ENCODE peak calls at places on chromosomes 5 and 9, in five cellular contexts. Y is fibroblast of pulmonary artery, W is upper lobe of right lung, Q is fibroblast of the aortic adventitia, R is NB4. O is an unnamed sample.

GRCh38 chr9:72917892-72918509 is 34.9 kb downstream of the ALDH1A1 start:
- DNase-seq in Y (no peak), W (no peak), Q (no peak), R (no peak), O (no peak)

GRCh38 chr5:34957857-34958690 is 28.7 kb downstream of the DNAJC21 start:
- DNase-seq in Y (peak), W (no peak), Q (peak), R (peak), O (peak)

GRCh38 chr9:25700430-25700829 is 22.2 kb upstream of the TUSC1 start:
- DNase-seq in Y (peak), W (no peak), Q (no peak), R (no peak), O (no peak)

GRCh38 chr9:12723409-12724028 is 30.3 kb downstream of the TYRP1 start:
- DNase-seq in Y (peak), W (no peak), Q (peak), R (peak), O (peak)

GRCh38 chr5:160508780-160509361 is 87.2 kb downstream of the PTTG1 start:
- DNase-seq in Y (peak), W (no peak), Q (peak), R (peak), O (peak)

GRCh38 chr9:114316605-114317230 is 6.2 kb upstream of the ORM1 start:
- DNase-seq in Y (no peak), W (peak), Q (no peak), R (no peak), O (no peak)

GRCh38 chr5:150774145-150774544 is 4.4 kb upstream of the SMIM3 start:
- DNase-seq in Y (peak), W (no peak), Q (peak), R (peak), O (no peak)

GRCh38 chr9:72304538-72304937 is 60.5 kb downstream of the ZFAND5 start:
- DNase-seq in Y (no peak), W (no peak), Q (no peak), R (no peak), O (no peak)

GRCh38 chr5:173581408-173582197 is 34.8 kb downstream of the BOD1 start:
- DNase-seq in Y (peak), W (no peak), Q (peak), R (peak), O (peak)

GRCh38 chr5:57889558-57889957 is 406.9 kb upstream of the ACTBL2 start:
- DNase-seq in Y (peak), W (no peak), Q (peak), R (peak), O (peak)

GRCh38 chr5:40904205-40904993 is 4.9 kb upstream of the C7 start:
- DNase-seq in Y (peak), W (no peak), Q (peak), R (peak), O (peak)

GRCh38 chr5:66744040-66744439 is 147.8 kb downstream of the MAST4 start:
- DNase-seq in Y (peak), W (no peak), Q (peak), R (peak), O (no peak)

GRCh38 chr5:166624573-166624972 is 1666.9 kb upstream of the WWC1 start:
- DNase-seq in Y (peak), W (no peak), Q (no peak), R (no peak), O (no peak)

GRCh38 chr9:92188969-92189781 is 74.0 kb upstream of the SPTLC1 start:
- DNase-seq in Y (no peak), W (no peak), Q (no peak), R (no peak), O (no peak)

GRCh38 chr5:73116506-73116905 is 3.9 kb upstream of the TMEM171 start:
- DNase-seq in Y (no peak), W (no peak), Q (no peak), R (no peak), O (no peak)

GRCh38 chr9:91163441-91163772 is 198.3 kb downstream of the AUH start:
- DNase-seq in Y (no peak), W (no peak), Q (no peak), R (no peak), O (no peak)

GRCh38 chr9:121085661-121086060 is 10.9 kb downstream of the CNTRL start:
- DNase-seq in Y (no peak), W (no peak), Q (peak), R (no peak), O (no peak)

GRCh38 chr5:90967443-90967842 is 408.8 kb downstream of the ADGRV1 start:
- DNase-seq in Y (peak), W (no peak), Q (no peak), R (no peak), O (no peak)

GRCh38 chr5:41284938-41285337 is 71.6 kb upstream of the C6 start:
- DNase-seq in Y (no peak), W (no peak), Q (no peak), R (no peak), O (no peak)

GRCh38 chr5:159788835-159789331 is 127.4 kb upstream of the ADRA1B start:
- DNase-seq in Y (no peak), W (no peak), Q (no peak), R (no peak), O (no peak)

GRCh38 chr9:113649054-113649453 is 185.5 kb downstream of the RGS3 start:
- DNase-seq in Y (peak), W (peak), Q (no peak), R (no peak), O (no peak)

GRCh38 chr9:35051069-35051967 is 21.1 kb downstream of the VCP start:
- DNase-seq in Y (peak), W (no peak), Q (peak), R (peak), O (peak)

GRCh38 chr5:156383510-156383909 is 56.5 kb downstream of the SGCD start:
- DNase-seq in Y (peak), W (no peak), Q (peak), R (no peak), O (no peak)

GRCh38 chr9:123344273-123345096 is 11.5 kb upstream of the CRB2 start:
- DNase-seq in Y (no peak), W (no peak), Q (no peak), R (peak), O (no peak)

GRCh38 chr9:134325813-134326753 is at the start of gene RXRA:
- DNase-seq in Y (peak), W (peak), Q (peak), R (peak), O (peak)

GRCh38 chr5:142922223-142922952 is 152.2 kb downstream of the ARHGAP26 start:
- DNase-seq in Y (peak), W (no peak), Q (peak), R (peak), O (peak)

GRCh38 chr9:76180541-76180940 is 213.7 kb downstream of the RFK start:
- DNase-seq in Y (peak), W (no peak), Q (peak), R (no peak), O (no peak)

GRCh38 chr5:19044931-19045695 is 942.9 kb downstream of the CDH18 start:
- DNase-seq in Y (no peak), W (no peak), Q (no peak), R (no peak), O (no peak)

GRCh38 chr5:149849990-149850910 is 94.3 kb downstream of the PDE6A start:
- DNase-seq in Y (no peak), W (no peak), Q (no peak), R (no peak), O (no peak)

GRCh38 chr9:87554976-87555375 is 57.3 kb downstream of the DAPK1 start:
- DNase-seq in Y (no peak), W (no peak), Q (no peak), R (peak), O (no peak)

GRCh38 chr9:129547063-129547462 is 73.8 kb downstream of the C9orf50 start:
- DNase-seq in Y (no peak), W (no peak), Q (no peak), R (no peak), O (no peak)

GRCh38 chr5:108726446-108727091 is 21.1 kb upstream of the FER start:
- DNase-seq in Y (no peak), W (no peak), Q (no peak), R (peak), O (no peak)

GRCh38 chr5:65102826-65103673 is 334.3 kb downstream of the CWC27 start:
- DNase-seq in Y (peak), W (peak), Q (peak), R (peak), O (peak)

GRCh38 chr5:16713386-16713928 is 96.7 kb upstream of the RETREG1 start:
- DNase-seq in Y (peak), W (no peak), Q (peak), R (no peak), O (no peak)

GRCh38 chr5:32760091-32760509 is 49.0 kb downstream of the NPR3 start:
- DNase-seq in Y (peak), W (no peak), Q (peak), R (peak), O (peak)
- H3K4me3 ChIP-seq in Y (no peak), W (no peak), Q (peak), R (no peak), O (peak)

GRCh38 chr9:18195223-18195622 is 278.7 kb upstream of the ADAMTSL1 start:
- DNase-seq in Y (no peak), W (no peak), Q (no peak), R (no peak), O (no peak)

GRCh38 chr9:18189876-18190670 is 283.9 kb upstream of the ADAMTSL1 start:
- DNase-seq in Y (no peak), W (no peak), Q (no peak), R (no peak), O (no peak)

GRCh38 chr9:18190671-18191374 is 283.1 kb upstream of the ADAMTSL1 start:
- DNase-seq in Y (no peak), W (no peak), Q (no peak), R (peak), O (no peak)

DNA sequence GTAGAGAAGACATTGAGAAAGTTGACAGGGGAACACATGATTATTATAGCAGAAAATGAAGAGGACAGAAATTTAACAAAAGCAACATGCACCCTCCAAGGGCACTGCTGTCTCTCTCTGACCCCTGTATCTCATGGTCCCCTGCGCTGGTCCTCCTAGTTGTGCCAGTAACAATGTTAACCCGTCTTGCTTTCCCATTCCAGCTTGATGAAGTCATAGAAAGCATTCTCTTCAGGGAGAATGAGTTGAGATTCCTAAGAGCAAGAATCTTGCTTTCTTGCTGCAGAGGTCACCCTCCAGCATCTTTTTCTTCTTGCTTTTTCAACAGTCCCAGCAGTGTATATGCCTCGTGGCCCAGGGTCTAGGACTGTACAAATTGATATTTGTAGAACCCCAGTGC is 279.6 kb upstream of the ADAMTSL1 start:
- DNase-seq in Y (no peak), W (no peak), Q (no peak), R (no peak), O (no peak)
- H3K4me3 ChIP-seq in Y (no peak), W (no peak), Q (no peak), R (no peak), O (no peak)

GRCh38 chr5:136192015-136192525 is 892 bp downstream of the SMIM32 start:
- DNase-seq in Y (peak), W (peak), Q (no peak), R (no peak), O (no peak)
- H3K4me3 ChIP-seq in Y (peak), W (peak), Q (peak), R (no peak), O (no peak)

GRCh38 chr5:68240196-68240595 is 24.6 kb downstream of the PIK3R1 start:
- DNase-seq in Y (no peak), W (no peak), Q (no peak), R (peak), O (no peak)
- H3K4me3 ChIP-seq in Y (no peak), W (no peak), Q (no peak), R (peak), O (no peak)

DNA sequence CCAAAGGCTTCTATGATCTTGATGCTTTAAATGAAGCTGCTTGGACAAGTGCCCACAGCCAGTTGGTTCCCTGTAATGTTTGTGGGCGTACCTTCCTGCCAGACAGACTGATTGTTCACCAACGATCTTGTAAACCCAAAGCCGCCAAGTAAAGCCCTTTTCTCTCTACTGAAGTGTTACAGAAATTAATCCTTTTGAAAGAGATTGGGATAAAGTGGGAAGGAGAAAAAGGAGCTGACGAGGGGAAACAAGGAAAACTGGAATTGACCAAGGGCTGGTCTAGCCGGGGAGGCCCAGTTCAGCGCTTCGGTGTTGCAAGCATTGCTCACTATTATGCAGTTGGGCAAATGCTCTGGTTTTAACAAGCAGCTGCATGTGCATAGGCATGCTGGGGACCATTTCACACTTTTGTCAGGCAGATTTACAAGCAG is 53.2 kb downstream of the ZNF474 start:
- DNase-seq in Y (peak), W (no peak), Q (peak), R (no peak), O (no peak)
- H3K4me3 ChIP-seq in Y (peak), W (no peak), Q (peak), R (no peak), O (no peak)

DNA sequence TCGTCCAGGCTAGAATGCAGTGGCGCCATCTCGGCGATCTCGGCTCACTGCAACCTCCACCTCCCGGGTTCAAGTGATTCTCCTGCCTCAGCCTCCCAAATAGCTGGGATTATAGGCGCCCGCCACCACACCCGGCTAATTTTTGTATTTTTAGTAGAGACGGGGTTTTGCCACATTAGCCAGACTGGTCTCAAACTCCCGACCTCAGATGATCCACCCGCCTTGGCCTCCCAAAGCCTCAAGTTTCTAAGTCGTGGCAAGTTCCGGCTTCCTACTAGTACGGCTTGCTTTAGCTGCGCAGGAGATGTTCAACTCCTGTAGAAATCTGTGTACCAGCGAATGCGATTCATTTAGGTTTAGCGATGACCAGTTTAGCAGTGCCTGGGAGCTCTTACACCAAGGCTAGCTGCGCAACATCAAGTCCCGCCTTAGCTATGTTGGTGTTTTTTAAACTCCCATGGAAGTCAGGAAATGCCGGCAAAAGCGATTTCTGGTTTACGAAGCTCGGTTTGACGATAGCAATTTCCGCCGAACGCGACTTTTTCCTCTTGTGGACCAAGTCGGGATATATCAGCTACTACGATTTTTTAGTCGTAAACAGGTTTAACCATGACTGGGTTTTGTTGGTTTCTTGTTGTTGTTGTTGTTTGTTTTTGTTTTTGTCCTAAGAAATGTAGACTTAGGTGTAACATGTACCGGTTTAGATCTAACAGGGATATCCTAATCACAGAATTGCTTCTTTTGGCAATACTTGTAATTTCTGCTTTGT is 46.4 kb downstream of the ANXA2R start:
- DNase-seq in Y (peak), W (no peak), Q (peak), R (peak), O (peak)
- H3K4me3 ChIP-seq in Y (peak), W (peak), Q (peak), R (peak), O (peak)

GRCh38 chr5:115501457-115501856 is 43.1 kb downstream of the FEM1C start:
- DNase-seq in Y (no peak), W (no peak), Q (no peak), R (no peak), O (no peak)

GRCh38 chr5:115500225-115500624 is 44.4 kb downstream of the FEM1C start:
- DNase-seq in Y (no peak), W (no peak), Q (no peak), R (no peak), O (no peak)

GRCh38 chr5:115494570-115495289 is 49.8 kb downstream of the FEM1C start:
- DNase-seq in Y (no peak), W (no peak), Q (peak), R (no peak), O (no peak)

DNA sequence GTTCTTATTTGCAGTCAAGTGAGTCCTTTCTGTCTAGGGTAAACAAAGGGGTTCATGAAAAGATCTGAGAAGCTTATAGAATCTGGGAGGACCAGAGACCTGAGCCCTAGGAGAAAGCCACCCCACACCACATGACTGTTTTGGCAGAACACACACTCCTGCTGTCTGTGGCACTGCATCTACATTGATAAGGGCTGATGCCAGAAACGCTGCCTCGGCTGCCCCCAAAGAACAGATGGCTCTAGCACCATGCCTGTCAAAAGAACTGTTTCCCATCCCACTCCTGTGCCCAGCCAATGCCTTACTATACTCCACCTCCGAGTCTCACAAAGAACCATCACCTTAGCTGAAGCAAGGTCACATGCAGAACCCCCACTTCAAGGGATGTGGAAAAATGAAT is 47.4 kb downstream of the FEM1C start:
- DNase-seq in Y (no peak), W (no peak), Q (no peak), R (no peak), O (no peak)
- H3K4me3 ChIP-seq in Y (no peak), W (no peak), Q (no peak), R (no peak), O (no peak)

GRCh38 chr9:111389406-111389805 is 59.4 kb upstream of the OR2K2 start:
- DNase-seq in Y (no peak), W (no peak), Q (no peak), R (no peak), O (no peak)
- H3K4me3 ChIP-seq in Y (no peak), W (no peak), Q (no peak), R (no peak), O (no peak)

GRCh38 chr5:44321176-44321575 is 68.0 kb downstream of the FGF10 start:
- DNase-seq in Y (no peak), W (no peak), Q (no peak), R (no peak), O (no peak)
- H3K4me3 ChIP-seq in Y (no peak), W (no peak), Q (no peak), R (no peak), O (no peak)

GRCh38 chr9:88993871-88994819 is 2.9 kb downstream of the S1PR3 start:
- DNase-seq in Y (no peak), W (no peak), Q (no peak), R (no peak), O (no peak)
- H3K4me3 ChIP-seq in Y (peak), W (no peak), Q (peak), R (peak), O (no peak)